ENCODE peak calls at places on chromosomes 5 and 9, in nine cellular contexts. F is testis; Y is stomach; E is OCI-LY7; L is A549; X is CD8-positive, alpha-beta T cell; S is endodermal cell; I is CD4-positive, alpha-beta memory T cell; G is breast epithelium. R is an unnamed sample. For H3K9me3 and H3K4me1, the result is how much of the 10 kb centered on the place peaks cover.

GRCh38 chr9:76905984-76906861 is at the start of gene PRUNE2:
- DNase-seq in L (no peak), Y (peak), S (peak), G (peak), F (peak), E (no peak), I (no peak), X (no peak), R (no peak)

GRCh38 chr5:168939887-168940534 is 360.8 kb upstream of the PANK3 start:
- DNase-seq in F (no peak), Y (no peak), G (no peak), I (no peak), X (no peak), L (no peak), E (no peak), S (no peak), R (no peak)

GRCh38 chr5:121171834-121172233 is 679.8 kb upstream of the FTMT start:
- DNase-seq in E (no peak), X (no peak), L (no peak), S (no peak), Y (no peak), G (no peak), F (no peak), I (no peak), R (no peak)

GRCh38 chr9:134339183-134339806 is 13.0 kb downstream of the RXRA start:
- DNase-seq in Y (peak), F (peak), S (no peak), I (no peak), X (no peak), E (no peak), G (no peak), L (no peak), R (no peak)

GRCh38 chr9:130707225-130707976 is 13.8 kb downstream of the EXOSC2 start:
- DNase-seq in Y (peak), E (peak), S (peak), G (no peak), L (peak), X (peak), I (peak), F (peak), R (peak)

GRCh38 chr9:84140535-84141101 is 160.0 kb downstream of the RMI1 start:
- DNase-seq in Y (peak), G (no peak), X (no peak), I (peak), S (peak), E (no peak), L (no peak), F (peak), R (no peak)

GRCh38 chr5:158164648-158165047 is 305.7 kb upstream of the CLINT1 start:
- DNase-seq in X (no peak), L (no peak), G (no peak), S (no peak), I (no peak), F (no peak), Y (no peak), E (no peak), R (no peak)

GRCh38 chr9:111959468-111959941 is 62.9 kb downstream of the UGCG start:
- DNase-seq in L (peak), F (no peak), I (no peak), Y (peak), X (no peak), E (no peak), S (no peak), G (no peak), R (no peak)

GRCh38 chr5:60520451-60521210 is 179.3 kb downstream of the DEPDC1B start:
- DNase-seq in F (no peak), E (no peak), G (no peak), S (no peak), X (no peak), I (no peak), Y (peak), L (no peak), R (no peak)

GRCh38 chr5:133348406-133348805 is 263.9 kb downstream of the FSTL4 start:
- DNase-seq in X (no peak), G (no peak), L (no peak), S (no peak), Y (no peak), E (no peak), F (no peak), I (no peak), R (no peak)

GRCh38 chr5:134784946-134785620 is 26.5 kb downstream of the DDX46 start:
- DNase-seq in F (no peak), L (no peak), E (no peak), Y (no peak), I (no peak), G (no peak), X (no peak), S (no peak), R (no peak)

GRCh38 chr9:36815023-36815422 is 219.0 kb downstream of the PAX5 start:
- DNase-seq in L (no peak), E (no peak), I (no peak), S (no peak), G (no peak), X (no peak), Y (no peak), F (no peak), R (no peak)

GRCh38 chr9:116837038-116837998 is 150.2 kb downstream of the TRIM32 start:
- DNase-seq in X (no peak), L (no peak), F (no peak), E (no peak), S (peak), I (no peak), Y (no peak), G (no peak), R (no peak)

GRCh38 chr5:57676228-57677098 is 193.9 kb upstream of the ACTBL2 start:
- DNase-seq in G (no peak), I (no peak), X (no peak), L (no peak), F (no peak), S (no peak), Y (no peak), E (no peak), R (no peak)

GRCh38 chr5:167710444-167711025 is 580.9 kb upstream of the WWC1 start:
- DNase-seq in L (no peak), G (no peak), S (no peak), F (no peak), X (no peak), I (no peak), E (no peak), Y (no peak), R (no peak)

GRCh38 chr9:91282292-91282691 is 79.4 kb downstream of the AUH start:
- DNase-seq in E (no peak), F (no peak), X (no peak), Y (no peak), L (no peak), S (no peak), I (no peak), G (no peak), R (no peak)

GRCh38 chr9:98370976-98371315 is 115.5 kb upstream of the TBC1D2 start:
- DNase-seq in G (no peak), I (no peak), X (no peak), S (no peak), L (no peak), Y (no peak), E (no peak), F (no peak), R (no peak)

GRCh38 chr9:115462623-115463022 is 344.7 kb upstream of the TNC start:
- DNase-seq in I (no peak), X (no peak), E (no peak), L (no peak), F (no peak), S (no peak), Y (no peak), G (no peak), R (no peak)

GRCh38 chr9:116032683-116033440 is 120.7 kb upstream of the PAPPA start:
- DNase-seq in Y (no peak), L (no peak), S (no peak), X (no peak), G (no peak), I (no peak), F (no peak), E (no peak), R (no peak)

GRCh38 chr9:27675354-27675753 is 102.1 kb upstream of the C9orf72 start:
- DNase-seq in E (no peak), Y (no peak), L (no peak), F (no peak), X (no peak), S (no peak), I (no peak), G (no peak), R (no peak)

GRCh38 chr9:13535141-13535540 is 255.6 kb upstream of the MPDZ start:
- DNase-seq in Y (no peak), S (no peak), G (no peak), L (no peak), F (no peak), X (no peak), E (no peak), I (no peak), R (no peak)

GRCh38 chr5:4043135-4043534 is 447.5 kb downstream of the IRX1 start:
- DNase-seq in L (no peak), G (no peak), S (no peak), F (no peak), X (no peak), I (no peak), E (no peak), Y (no peak), R (no peak)

GRCh38 chr5:4044881-4045280 is 449.2 kb downstream of the IRX1 start:
- DNase-seq in I (no peak), E (no peak), S (no peak), F (no peak), Y (no peak), G (no peak), L (no peak), X (no peak), R (no peak)

GRCh38 chr5:4036861-4037260 is 441.2 kb downstream of the IRX1 start:
- DNase-seq in L (no peak), E (no peak), G (no peak), X (no peak), Y (no peak), F (no peak), I (no peak), S (no peak), R (no peak)

GRCh38 chr5:4038994-4039393 is 443.4 kb downstream of the IRX1 start:
- DNase-seq in L (no peak), I (no peak), G (no peak), S (no peak), Y (no peak), E (no peak), X (no peak), F (no peak), R (no peak)

DNA sequence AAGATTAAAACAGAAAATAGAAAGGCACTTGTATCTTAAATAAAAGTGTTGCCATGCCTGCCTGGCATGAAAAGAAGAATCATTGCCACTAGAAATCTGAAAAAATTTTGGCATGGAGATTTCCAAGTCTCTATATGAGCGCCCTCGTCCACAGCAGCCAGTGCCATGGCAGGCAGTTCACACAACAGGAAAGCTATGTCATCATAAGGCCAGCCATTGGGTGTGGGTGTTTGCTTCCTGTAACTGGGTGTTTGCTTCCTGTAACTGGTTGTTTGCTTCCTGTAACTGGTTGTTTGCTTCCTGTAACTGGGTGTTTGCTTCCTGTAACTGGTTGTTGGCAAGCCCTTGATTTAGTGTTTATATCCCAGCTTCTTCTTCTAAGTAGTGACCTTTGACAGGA is 446.7 kb downstream of the IRX1 start:
- DNase-seq in G (no peak), F (no peak), I (no peak), E (no peak), L (no peak), Y (no peak), X (no peak), S (no peak), R (no peak)
- H3K9me3 ChIP-seq in G (under half), F (under half), I (under half), E (under half), L (under half), Y (under half), X (under half), S (under half), R (under half)

GRCh38 chr5:149220750-149221149 is 50.9 kb upstream of the AFAP1L1 start:
- DNase-seq in I (no peak), Y (no peak), G (no peak), S (no peak), L (no peak), X (no peak), F (no peak), E (no peak), R (no peak)
- H3K4me1 ChIP-seq in I (under half), Y (under half), G (under half), S (under half), L (under half), X (under half), F (under half), E (under half), R (under half)

DNA sequence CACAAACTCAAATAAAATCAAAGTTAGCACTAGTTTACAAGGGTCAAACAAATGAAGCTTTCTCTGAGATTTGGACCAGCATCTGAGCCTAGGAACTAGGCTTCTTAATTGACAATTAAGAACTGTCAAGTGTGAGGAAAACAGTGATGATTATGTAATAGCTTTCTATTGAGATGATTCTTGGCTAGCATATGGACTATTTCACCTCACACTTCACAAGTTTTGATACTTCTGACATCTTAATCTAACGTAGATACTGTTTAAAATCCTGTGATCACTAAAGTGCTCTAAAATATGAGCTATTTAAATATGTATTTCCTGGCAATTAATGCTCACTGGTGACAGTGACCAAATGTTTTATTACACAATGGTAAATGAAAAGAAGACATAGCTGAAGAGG is 542.8 kb downstream of the EFNA5 start:
- DNase-seq in S (no peak), G (no peak), I (no peak), Y (no peak), E (no peak), X (no peak), L (no peak), F (no peak), R (no peak)
- H3K4me3 ChIP-seq in S (no peak), G (no peak), I (no peak), Y (no peak), E (no peak), X (no peak), L (no peak), F (no peak), R (no peak)

GRCh38 chr9:118238139-118238538 is 533.9 kb downstream of the TLR4 start:
- DNase-seq in G (no peak), E (no peak), F (no peak), Y (no peak), S (no peak), I (no peak), X (no peak), L (no peak), R (no peak)

GRCh38 chr9:118236625-118237024 is 532.4 kb downstream of the TLR4 start:
- DNase-seq in L (no peak), S (no peak), G (no peak), F (no peak), I (no peak), X (no peak), Y (no peak), E (no peak), R (no peak)
- H3K9me3 ChIP-seq in L (under half), S (under half), G (under half), F (under half), I (under half), X (under half), Y (under half), E (under half), R (under half)

GRCh38 chr9:107309271-107309670 is 26.2 kb downstream of the RAD23B start:
- DNase-seq in Y (no peak), E (no peak), S (no peak), F (no peak), I (peak), L (no peak), X (no peak), G (no peak), R (no peak)

GRCh38 chr9:107313555-107314096 is 30.5 kb downstream of the RAD23B start:
- DNase-seq in Y (no peak), F (no peak), L (no peak), S (no peak), X (no peak), G (no peak), E (no peak), I (no peak), R (no peak)

GRCh38 chr9:107314763-107315162 is 31.7 kb downstream of the RAD23B start:
- DNase-seq in I (no peak), E (no peak), L (no peak), Y (no peak), X (no peak), G (no peak), F (no peak), S (no peak), R (no peak)

GRCh38 chr9:107308461-107308860 is 25.4 kb downstream of the RAD23B start:
- DNase-seq in L (no peak), S (no peak), E (no peak), F (no peak), I (no peak), G (no peak), X (no peak), Y (no peak), R (no peak)

GRCh38 chr9:107312651-107313050 is 29.6 kb downstream of the RAD23B start:
- DNase-seq in E (no peak), G (no peak), X (no peak), Y (no peak), I (no peak), L (no peak), F (no peak), S (no peak), R (no peak)
- H3K4me1 ChIP-seq in E (under half), G (under half), X (under half), Y (under half), I (under half), L (under half), F (under half), S (under half), R (under half)

GRCh38 chr5:173757279-173757678 is 130.9 kb upstream of the CPEB4 start:
- DNase-seq in F (no peak), G (no peak), Y (no peak), S (no peak), E (no peak), I (no peak), X (no peak), L (no peak), R (no peak)
- H3K4me3 ChIP-seq in F (no peak), G (no peak), Y (no peak), S (no peak), E (no peak), I (no peak), X (no peak), L (no peak), R (no peak)

R was measured in effector memory CD4-positive, alpha-beta T cell.